ENCODE peak calls at places on chromosomes 5 and 9, in seven cellular contexts. C is transverse colon, E is neural crest cell, A is HepG2, T is kidney epithelial cell, S is tibial nerve, O is endothelial cell. V is an unnamed sample.
A peak's percentile ranks its signal among the peaks of the same experiment; 100 is the strongest.

GRCh38 chr5:79774171-79774854 is 84.7 kb downstream of the CMYA5 start:
- DNase-seq in S (no peak), E (peak; percentile 2), T (no peak), A (peak; percentile 79), O (peak; percentile 33), C (no peak), V (peak; percentile 25)

GRCh38 chr9:117149996-117150395 is 264.9 kb downstream of the ASTN2 start:
- DNase-seq in T (no peak), A (no peak), S (no peak), C (no peak), O (no peak), E (no peak), V (no peak)

GRCh38 chr5:66299463-66299862 is 155.4 kb downstream of the SREK1 start:
- DNase-seq in E (no peak), A (no peak), T (no peak), S (no peak), O (no peak), C (no peak), V (no peak)

GRCh38 chr9:132749316-132749715 is 79.1 kb downstream of the GTF3C4 start:
- DNase-seq in A (no peak), T (no peak), E (no peak), C (no peak), S (no peak), O (no peak), V (no peak)

GRCh38 chr5:18202147-18202546 is 567.9 kb downstream of the TAF11L14 start:
- DNase-seq in E (no peak), C (no peak), A (no peak), S (no peak), T (no peak), O (no peak), V (no peak)

GRCh38 chr5:176687881-176688280 is 40.6 kb downstream of the TSPAN17 start:
- DNase-seq in E (no peak), T (no peak), O (no peak), C (no peak), S (no peak), A (no peak), V (no peak)

GRCh38 chr5:175457466-175457865 is 13.5 kb upstream of the DRD1 start:
- DNase-seq in O (no peak), C (no peak), A (no peak), S (no peak), E (no peak), T (no peak), V (no peak)

GRCh38 chr5:73892806-73893205 is 266.8 kb downstream of the ARHGEF28 start:
- DNase-seq in C (no peak), S (no peak), A (no peak), O (no peak), T (no peak), E (no peak), V (no peak)

GRCh38 chr5:36459191-36460135 is 146.9 kb upstream of the SLC1A3 start:
- DNase-seq in T (no peak), E (no peak), A (peak; percentile 10), O (no peak), C (no peak), S (no peak), V (no peak)

GRCh38 chr9:113463418-113464285 is at the start of gene RGS3:
- DNase-seq in S (no peak), A (peak; percentile 66), T (peak; percentile 78), E (peak; percentile 42), C (peak; percentile 86), O (peak; percentile 43), V (peak; percentile 46)

GRCh38 chr9:82080265-82080664 is 91.7 kb downstream of the SPATA31D1 start:
- DNase-seq in C (no peak), T (no peak), E (no peak), A (no peak), O (no peak), S (no peak), V (no peak)

GRCh38 chr5:157050050-157050449 is 8.9 kb downstream of the HAVCR1 start:
- DNase-seq in O (no peak), T (no peak), C (no peak), S (no peak), A (no peak), E (no peak), V (no peak)

GRCh38 chr5:149471406-149472183 is 79.6 kb downstream of the CSNK1A1 start:
- DNase-seq in E (no peak), O (no peak), A (no peak), C (peak; percentile 84), S (no peak), T (no peak), V (no peak)

GRCh38 chr5:92369587-92369986 is 986.5 kb upstream of the ARRDC3 start:
- DNase-seq in A (no peak), S (no peak), E (no peak), T (no peak), C (no peak), O (no peak), V (no peak)

GRCh38 chr5:1112596-1113331 is 901 bp upstream of the SLC12A7 start:
- DNase-seq in E (no peak), C (no peak), S (no peak), O (no peak), A (peak; percentile 20), T (peak; percentile 67), V (no peak)

GRCh38 chr9:131772940-131773339 is 33.1 kb upstream of the RAPGEF1 start:
- DNase-seq in A (no peak), C (no peak), T (no peak), S (no peak), O (no peak), E (no peak), V (no peak)

GRCh38 chr9:95796029-95796428 is 79.5 kb upstream of the ERCC6L2 start:
- DNase-seq in T (no peak), E (no peak), S (no peak), O (no peak), C (no peak), A (no peak), V (no peak)

GRCh38 chr5:33303696-33304095 is 137.1 kb upstream of the TARS1 start:
- DNase-seq in C (no peak), T (no peak), E (no peak), O (no peak), A (peak; percentile 20), S (no peak), V (no peak)

GRCh38 chr5:8906303-8906967 is 639.4 kb downstream of the SEMA5A start:
- DNase-seq in O (no peak), E (no peak), A (no peak), C (no peak), S (no peak), T (peak; percentile 70), V (no peak)

DNA sequence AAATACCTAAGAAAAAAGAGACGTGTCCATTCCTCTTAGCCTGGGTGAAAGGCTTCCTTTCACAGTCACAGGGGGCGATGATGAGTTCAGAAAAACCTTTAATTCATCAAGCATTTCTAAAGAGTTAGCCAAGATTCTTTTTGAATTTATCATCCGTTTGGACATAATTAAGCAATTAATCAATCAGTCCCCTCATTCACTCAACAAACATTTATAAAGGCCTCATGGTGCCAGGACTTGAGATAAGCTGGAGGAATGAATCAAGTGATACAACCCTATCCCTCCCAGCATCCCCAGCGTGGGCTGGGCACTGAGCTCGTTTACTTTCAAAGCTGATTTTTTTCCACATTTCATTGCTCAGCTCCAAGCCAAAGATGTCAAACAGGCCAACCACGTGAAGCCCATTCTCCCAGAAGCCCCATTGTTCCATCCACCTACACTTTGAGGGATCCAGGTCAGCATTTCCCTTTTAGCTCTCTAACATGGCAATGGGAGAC is 140.5 kb downstream of the SLIT3 start:
- DNase-seq in C (no peak), S (no peak), E (no peak), A (no peak), T (no peak), O (no peak), V (no peak)
- TF ChIP-seq CTCF in C (no peak), S (no peak), E (peak; percentile 32), A (no peak), T (peak; percentile 19), O (no peak), V (peak; percentile 17)

DNA sequence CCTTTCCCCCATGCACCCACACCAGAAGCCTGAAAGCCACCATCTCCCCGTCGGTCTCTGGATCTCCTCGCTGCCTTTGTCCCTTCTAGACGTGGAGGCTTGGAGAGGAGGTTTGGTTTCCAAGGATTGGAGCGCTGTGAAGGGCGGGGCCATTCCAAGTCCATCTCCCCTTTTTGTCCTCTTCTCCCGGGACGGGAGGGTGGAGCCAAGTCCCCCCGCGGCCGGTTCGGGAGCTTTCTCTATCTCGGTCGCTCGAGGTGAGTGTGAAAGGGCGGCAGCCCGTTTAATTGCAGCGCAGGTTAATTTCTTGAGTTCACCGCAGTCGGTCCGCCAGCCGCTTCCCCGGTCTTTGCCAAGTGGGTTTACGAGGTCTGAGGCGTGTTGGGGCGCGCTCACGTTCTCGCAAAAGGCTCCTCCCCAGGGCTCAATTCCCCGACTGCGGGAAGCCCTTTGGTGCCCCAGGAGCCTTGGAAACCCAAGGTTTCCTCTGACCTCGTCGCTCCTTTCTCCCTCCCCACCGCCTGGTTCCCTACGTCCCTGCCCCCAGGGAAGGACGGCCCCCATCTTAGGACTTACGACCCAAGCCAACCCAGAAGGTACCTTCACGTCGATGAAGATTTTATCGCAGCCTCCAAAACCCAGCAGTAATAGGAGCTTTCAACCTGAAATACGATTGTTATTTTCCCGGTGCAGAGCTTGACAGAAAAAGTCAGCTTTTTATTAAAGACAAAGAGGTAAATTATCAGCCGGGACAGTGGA is 2.8 kb upstream of the ZNF462 start:
- DNase-seq in O (peak; percentile 63), C (peak; percentile 71), S (no peak), T (no peak), E (peak; percentile 54), A (no peak), V (peak; percentile 81)
- TF ChIP-seq CTCF in O (no peak), C (no peak), S (no peak), T (no peak), E (no peak), A (no peak), V (no peak)

GRCh38 chr5:115151208-115151805 is 18.4 kb downstream of the TRIM36 start:
- DNase-seq in T (no peak), E (no peak), A (no peak), C (no peak), O (no peak), S (no peak), V (no peak)

GRCh38 chr5:115147052-115147451 is 22.7 kb downstream of the TRIM36 start:
- DNase-seq in C (no peak), O (no peak), T (no peak), E (no peak), A (no peak), S (no peak), V (no peak)

DNA sequence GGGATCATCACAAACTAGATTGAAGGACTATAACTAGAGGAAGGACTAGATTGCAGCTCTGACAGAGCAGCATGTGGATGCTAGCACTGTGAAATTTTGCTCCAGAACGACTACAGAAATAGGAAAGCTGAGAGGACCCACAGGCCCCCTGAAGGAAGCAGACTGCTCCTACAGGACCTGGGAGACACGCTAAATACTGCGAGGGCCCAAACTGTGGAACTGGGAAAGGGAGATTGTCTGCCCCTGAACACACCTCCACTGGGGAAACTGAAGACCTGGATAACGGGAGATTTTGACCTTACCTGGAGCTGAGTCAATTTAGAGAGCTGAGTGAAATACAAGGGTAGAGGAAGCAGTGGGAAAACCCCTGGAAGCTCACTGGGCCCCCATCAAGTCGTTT is 19.2 kb downstream of the TRIM36 start:
- DNase-seq in T (no peak), C (no peak), O (no peak), A (no peak), S (no peak), E (no peak), V (no peak)
- TF ChIP-seq CTCF in T (no peak), C (no peak), O (no peak), A (no peak), S (no peak), E (no peak), V (no peak)

DNA sequence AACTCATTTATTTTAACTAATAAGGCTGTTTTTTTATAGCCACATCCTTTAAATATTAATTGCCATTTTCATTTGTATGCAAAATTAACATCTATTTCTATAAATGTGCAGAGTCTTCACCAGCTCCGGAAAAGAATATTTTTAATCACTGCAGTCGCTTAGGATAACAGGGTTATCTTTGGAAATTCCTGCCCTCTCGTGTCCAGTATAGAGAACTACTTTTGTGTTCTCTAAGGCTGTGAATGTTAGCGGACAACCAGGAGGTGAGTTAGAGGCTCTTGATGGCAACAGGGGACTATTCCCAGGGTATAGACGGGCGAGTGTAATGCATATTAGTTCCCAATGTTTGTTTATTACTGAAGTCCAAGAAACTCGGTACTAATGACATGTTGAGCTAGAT is 59.4 kb downstream of the GGTA1 start:
- DNase-seq in C (no peak), S (no peak), T (no peak), A (peak; percentile 39), E (no peak), O (no peak), V (no peak)
- TF ChIP-seq CTCF in C (no peak), S (peak; percentile 6), T (peak; percentile 21), A (peak; percentile 54), E (peak; percentile 32), O (no peak), V (no peak)